ENCODE peak calls at places on chromosomes 1 and 21, in four cellular contexts. W is PC-3, T is A549, X is ovary. E is an unnamed sample.

GRCh38 chr1:14598498-14599172 is at the start of gene KAZN:
- DNase-seq in W (peak; percentile 40), T (no peak), X (peak; percentile 31), E (no peak)

GRCh38 chr1:41850029-41850428 is 68.7 kb downstream of the HIVEP3 start:
- DNase-seq in W (no peak), T (no peak), X (no peak), E (peak; percentile 49)

GRCh38 chr1:153567621-153568366 is 2.1 kb upstream of the S100A2 start:
- DNase-seq in W (peak; percentile 98), T (peak; percentile 48), X (no peak), E (no peak)

GRCh38 chr1:35717911-35718476 is 690 bp downstream of the C1orf216 start:
- DNase-seq in W (peak; percentile 65), T (peak; percentile 24), X (no peak), E (peak; percentile 41)

GRCh38 chr1:83900530-83900929 is 98.4 kb downstream of the TTLL7 start:
- DNase-seq in W (peak; percentile 75), T (no peak), X (no peak), E (no peak)

GRCh38 chr1:150498342-150498741 is 9.6 kb upstream of the ECM1 start:
- DNase-seq in W (no peak), T (no peak), X (no peak), E (no peak)

GRCh38 chr1:151893176-151893924 is 16.0 kb downstream of the THEM4 start:
- DNase-seq in W (no peak), T (no peak), X (no peak), E (no peak)

GRCh38 chr21:35019631-35020032 is 29.5 kb downstream of the RUNX1 start:
- DNase-seq in W (peak; percentile 73), T (peak; percentile 23), X (no peak), E (no peak)

DNA sequence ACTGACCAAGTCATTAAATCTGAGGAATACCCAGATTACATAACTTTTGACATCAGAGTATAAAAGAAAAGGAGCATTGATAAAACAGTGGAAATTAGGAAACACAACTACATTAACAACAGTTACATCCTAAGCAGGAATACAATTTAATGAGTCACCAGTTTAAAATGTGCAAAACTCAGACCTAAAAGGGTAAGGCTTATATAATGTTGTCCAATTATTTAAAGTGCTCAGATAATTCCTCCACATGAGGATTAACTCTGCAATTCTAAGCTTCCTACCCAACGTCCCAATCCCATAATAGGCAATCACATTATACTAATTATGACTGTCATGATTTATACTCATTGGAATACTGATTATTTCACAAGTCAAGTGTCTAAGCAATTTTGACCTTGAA is 50.5 kb downstream of the ABL2 start:
- DNase-seq in W (peak; percentile 56), T (no peak), X (no peak), E (no peak)
- TF ChIP-seq CTCF in W (no peak), T (no peak), X (no peak), E (no peak)

DNA sequence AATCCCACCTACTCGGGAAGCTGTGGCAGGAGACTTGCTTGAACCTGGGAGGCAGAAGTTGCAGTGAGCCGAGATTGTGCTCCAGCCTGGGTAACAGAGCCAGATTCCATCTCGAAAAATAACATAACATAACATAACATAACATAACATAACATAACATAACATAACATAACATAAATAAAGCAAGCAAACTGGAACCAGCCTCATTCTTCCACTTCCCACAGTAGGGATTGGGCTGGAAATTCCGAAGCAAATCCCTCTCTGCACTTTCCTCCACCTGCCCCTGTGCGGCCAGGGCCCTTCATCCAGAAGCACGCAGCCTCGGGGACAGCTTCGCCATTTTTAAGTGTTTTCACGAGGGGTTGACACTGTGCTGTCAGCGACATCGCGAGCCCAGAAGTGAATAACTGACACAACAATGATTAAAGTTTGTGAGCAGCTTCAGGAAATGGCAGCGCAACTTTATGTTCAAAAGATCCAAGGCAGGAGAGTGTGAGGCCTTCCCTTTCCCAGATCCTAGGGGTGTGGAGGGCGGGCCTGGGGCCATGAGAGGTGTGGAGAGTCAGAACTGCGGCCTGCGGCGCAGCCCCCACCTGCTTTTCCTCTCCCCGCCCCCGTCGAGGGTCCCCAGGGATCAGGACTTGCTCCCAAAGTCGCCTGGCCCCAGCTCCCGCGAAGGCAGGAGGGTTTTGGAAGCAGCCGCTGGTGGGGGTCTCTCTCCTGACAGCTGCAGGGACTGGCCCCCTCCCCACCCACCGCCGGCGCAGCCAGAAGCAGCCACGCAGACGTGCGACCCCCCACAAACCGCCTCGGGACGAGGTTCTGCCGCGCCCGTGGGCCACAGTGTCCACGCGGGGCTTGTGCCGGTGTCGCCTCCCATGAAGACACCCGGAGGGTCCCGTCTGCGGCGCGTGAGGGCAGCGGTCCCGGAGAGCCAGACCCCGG is 656 bp upstream of the GABRD start:
- DNase-seq in W (no peak), T (no peak), X (no peak), E (no peak)
- H3K4me3 ChIP-seq in W (no peak overlapping the region), T (no peak overlapping the region), X (no peak overlapping the region), E (no peak overlapping the region)

GRCh38 chr1:53392460-53392859 is 64.6 kb upstream of the LRP8 start:
- DNase-seq in W (no peak), T (no peak), X (no peak), E (no peak)
- TF ChIP-seq CTCF in W (no peak), T (no peak), X (no peak), E (no peak)

GRCh38 chr1:200038645-200038986 is 11.1 kb downstream of the NR5A2 start:
- DNase-seq in W (no peak), T (no peak), X (no peak), E (no peak)
- H3K4me3 ChIP-seq in W (peak overlapping the region; percentile 70), T (peak overlapping the region; percentile 47), X (peak overlapping the region; percentile 30), E (peak overlapping the region; percentile 46)

DNA sequence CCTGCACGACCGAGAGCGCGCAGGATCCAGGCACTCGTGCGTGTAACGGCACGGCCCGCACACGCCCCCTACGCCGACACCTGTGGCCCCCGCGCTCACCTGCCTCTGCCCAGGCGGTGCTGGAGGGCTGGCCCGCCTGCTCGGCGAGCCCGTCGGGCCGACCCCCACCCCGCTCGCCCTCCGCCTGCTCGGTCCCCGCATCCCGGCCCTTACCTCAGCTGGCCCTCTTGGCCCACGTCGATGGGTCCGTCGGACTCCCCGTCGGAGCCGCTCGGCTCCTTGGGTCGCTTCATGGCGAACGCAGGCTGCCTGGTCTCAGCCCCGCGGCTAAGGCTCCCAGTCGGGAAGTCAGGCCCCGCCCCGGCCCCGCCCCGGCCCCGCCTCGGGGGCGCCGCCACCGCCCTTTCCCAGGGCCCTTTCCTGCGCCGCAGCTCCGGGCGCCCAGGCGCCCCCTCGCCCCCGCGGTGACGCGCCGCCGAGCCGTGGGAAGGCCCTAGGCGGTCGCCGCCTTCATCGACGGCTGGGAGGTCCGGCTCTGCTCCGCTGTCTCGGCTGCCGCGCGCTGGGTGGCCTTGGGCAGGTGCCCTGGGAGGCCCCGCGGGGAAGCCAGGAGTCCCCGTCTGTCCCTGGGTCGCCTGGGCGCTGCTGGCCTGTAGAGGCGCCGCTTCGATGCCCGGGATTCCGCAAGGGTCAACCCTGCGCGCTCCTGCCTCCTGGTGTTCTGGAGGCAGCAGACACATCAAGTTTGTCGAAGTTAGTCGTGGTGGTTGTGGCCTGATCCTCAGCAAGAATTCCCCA is at the start of gene HEYL:
- DNase-seq in W (no peak), T (peak; percentile 86), X (peak; percentile 68), E (no peak)
- TF ChIP-seq CTCF in W (no peak), T (peak; percentile 57), X (peak; percentile 35), E (no peak)

GRCh38 chr1:92961131-92961895 is at the start of gene DIPK1A:
- DNase-seq in W (peak; percentile 64), T (peak; percentile 51), X (peak; percentile 85), E (peak; percentile 31)

GRCh38 chr1:92960395-92961130 is 699 bp downstream of the DIPK1A start:
- DNase-seq in W (peak; percentile 79), T (peak; percentile 74), X (peak; percentile 39), E (peak; percentile 60)

GRCh38 chr1:92956254-92956653 is 5.0 kb downstream of the DIPK1A start:
- DNase-seq in W (no peak), T (no peak), X (no peak), E (no peak)

GRCh38 chr1:92957020-92957734 is 4.1 kb downstream of the DIPK1A start:
- DNase-seq in W (no peak), T (no peak), X (no peak), E (no peak)

GRCh38 chr1:92958203-92958970 is 2.9 kb downstream of the DIPK1A start:
- DNase-seq in W (no peak), T (no peak), X (no peak), E (no peak)
- H3K4me3 ChIP-seq in W (no peak overlapping the region), T (no peak overlapping the region), X (no peak overlapping the region), E (no peak overlapping the region)

GRCh38 chr1:230978491-230979388 is at the start of the genes ARV1 and TTC13:
- DNase-seq in W (peak; percentile 99), T (peak; percentile 98), X (peak; percentile 96), E (peak; percentile 96)
- TF ChIP-seq CTCF in W (peak; percentile 60), T (peak; percentile 32), X (no peak), E (no peak)

DNA sequence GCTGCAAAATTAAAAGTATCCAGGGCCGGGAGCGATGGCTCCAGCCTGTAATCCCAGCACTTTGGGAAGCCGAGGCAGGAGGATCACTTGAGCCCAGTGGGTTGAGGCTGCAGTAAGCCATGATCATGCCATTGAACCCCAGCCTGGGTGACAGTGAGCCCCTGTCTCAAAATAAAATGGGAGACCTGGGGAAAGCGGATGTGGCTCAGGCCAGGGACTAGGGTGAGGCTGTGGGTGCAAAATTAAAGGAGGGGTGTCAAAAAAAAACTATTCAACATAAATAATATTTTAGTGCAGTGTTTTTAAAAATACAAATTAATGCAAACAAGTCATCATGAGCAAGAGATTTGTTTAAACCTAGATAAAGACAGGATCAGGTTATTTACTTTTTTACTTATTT is 100.1 kb upstream of the SLC45A1 start:
- DNase-seq in W (no peak), T (no peak), X (no peak), E (no peak)
- H3K4me3 ChIP-seq in W (no peak overlapping the region), T (no peak overlapping the region), X (peak overlapping the region; percentile 35), E (no peak overlapping the region)

GRCh38 chr1:240827786-240828185 is 215.8 kb upstream of the GREM2 start:
- DNase-seq in W (no peak), T (no peak), X (no peak), E (no peak)

GRCh38 chr1:240833057-240833456 is 221.1 kb upstream of the GREM2 start:
- DNase-seq in W (peak; percentile 55), T (no peak), X (no peak), E (no peak)

GRCh38 chr1:240831191-240831631 is 219.3 kb upstream of the GREM2 start:
- DNase-seq in W (peak; percentile 86), T (no peak), X (no peak), E (no peak)

DNA sequence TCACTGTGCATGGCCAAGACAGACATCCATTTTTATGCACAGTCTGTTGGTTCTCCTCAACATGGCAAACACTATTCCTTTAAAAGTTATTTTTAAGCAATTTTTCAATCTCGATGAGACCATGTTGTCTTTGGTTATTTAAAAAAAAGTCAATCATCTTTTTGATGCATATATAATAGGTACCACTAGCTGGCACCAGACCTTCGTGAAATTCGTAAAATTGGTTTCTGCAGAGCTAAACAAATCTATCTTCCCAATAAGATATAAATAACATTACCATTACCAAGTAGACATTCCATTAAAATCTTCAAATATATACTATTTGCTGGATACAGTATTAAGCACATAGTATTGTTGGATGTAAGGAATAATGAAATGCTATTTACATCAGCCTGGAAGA is 220.0 kb upstream of the GREM2 start:
- DNase-seq in W (peak; percentile 36), T (no peak), X (no peak), E (no peak)
- TF ChIP-seq CTCF in W (peak; percentile 54), T (peak; percentile 24), X (no peak), E (no peak)